ENCODE peak calls at places on chromosomes 6 and 20, in eight cellular contexts. One of them, this sample, is unnamed.

GRCh38 chr20:57675773-57676172 is 34.0 kb downstream of the PMEPA1 start:
- ATAC-seq in gastroesophageal sphincter: no peak
- ATAC-seq in CD8-positive, alpha-beta T cell: no peak
- ATAC-seq in activated CD8-positive, alpha-beta memory T cell treated with anti-CD3 and anti-CD28 coated beads, Interleukin-2, amount 10 ng/mL, durations not matched to agents 7 days and 5 days: no peak
- ATAC-seq in activated T-cell treated with anti-CD3 and anti-CD28 coated beads, Interleukin-2, amount 50 U/mL, for 72 hours: no peak
- ATAC-seq in left colon: peak
- ATAC-seq in right cardiac atrium: no peak
- ATAC-seq in T-cell: no peak
- ATAC-seq in this sample: no peak

GRCh38 chr20:50472693-50473610 is 37.2 kb upstream of the PTPN1 start:
- ATAC-seq in CD8-positive, alpha-beta T cell: no peak
- ATAC-seq in activated T-cell treated with anti-CD3 and anti-CD28 coated beads, Interleukin-2, amount 50 U/mL, for 72 hours: peak
- ATAC-seq in left colon: no peak
- ATAC-seq in T-cell: no peak
- ATAC-seq in gastroesophageal sphincter: no peak
- ATAC-seq in right cardiac atrium: no peak
- ATAC-seq in activated CD8-positive, alpha-beta memory T cell treated with anti-CD3 and anti-CD28 coated beads, Interleukin-2, amount 10 ng/mL, durations not matched to agents 7 days and 5 days: no peak
- ATAC-seq in this sample: no peak

GRCh38 chr6:136669299-136669699 is 119.1 kb upstream of the MAP7 start:
- ATAC-seq in activated CD8-positive, alpha-beta memory T cell treated with anti-CD3 and anti-CD28 coated beads, Interleukin-2, amount 10 ng/mL, durations not matched to agents 7 days and 5 days: no peak
- ATAC-seq in right cardiac atrium: no peak
- ATAC-seq in activated T-cell treated with anti-CD3 and anti-CD28 coated beads, Interleukin-2, amount 50 U/mL, for 72 hours: no peak
- ATAC-seq in gastroesophageal sphincter: no peak
- ATAC-seq in CD8-positive, alpha-beta T cell: no peak
- ATAC-seq in left colon: peak
- ATAC-seq in T-cell: no peak
- ATAC-seq in this sample: peak

GRCh38 chr6:34544776-34545471 is 11.2 kb downstream of the SPDEF start:
- ATAC-seq in gastroesophageal sphincter: no peak
- ATAC-seq in left colon: no peak
- ATAC-seq in CD8-positive, alpha-beta T cell: no peak
- ATAC-seq in activated T-cell treated with anti-CD3 and anti-CD28 coated beads, Interleukin-2, amount 50 U/mL, for 72 hours: no peak
- ATAC-seq in activated CD8-positive, alpha-beta memory T cell treated with anti-CD3 and anti-CD28 coated beads, Interleukin-2, amount 10 ng/mL, durations not matched to agents 7 days and 5 days: no peak
- ATAC-seq in T-cell: no peak
- ATAC-seq in right cardiac atrium: no peak
- ATAC-seq in this sample: no peak

GRCh38 chr6:15974817-15975216 is 154.1 kb upstream of the MYLIP start:
- ATAC-seq in CD8-positive, alpha-beta T cell: no peak
- ATAC-seq in right cardiac atrium: no peak
- ATAC-seq in left colon: no peak
- ATAC-seq in T-cell: no peak
- ATAC-seq in gastroesophageal sphincter: no peak
- ATAC-seq in activated CD8-positive, alpha-beta memory T cell treated with anti-CD3 and anti-CD28 coated beads, Interleukin-2, amount 10 ng/mL, durations not matched to agents 7 days and 5 days: no peak
- ATAC-seq in activated T-cell treated with anti-CD3 and anti-CD28 coated beads, Interleukin-2, amount 50 U/mL, for 72 hours: no peak
- ATAC-seq in this sample: no peak

GRCh38 chr6:1406306-1407058 is 17.1 kb downstream of the FOXF2 start:
- ATAC-seq in CD8-positive, alpha-beta T cell: no peak
- ATAC-seq in left colon: no peak
- ATAC-seq in T-cell: no peak
- ATAC-seq in activated T-cell treated with anti-CD3 and anti-CD28 coated beads, Interleukin-2, amount 50 U/mL, for 72 hours: no peak
- ATAC-seq in right cardiac atrium: no peak
- ATAC-seq in activated CD8-positive, alpha-beta memory T cell treated with anti-CD3 and anti-CD28 coated beads, Interleukin-2, amount 10 ng/mL, durations not matched to agents 7 days and 5 days: no peak
- ATAC-seq in gastroesophageal sphincter: no peak
- ATAC-seq in this sample: no peak

GRCh38 chr6:45001663-45002062 is 326.5 kb upstream of the RUNX2 start:
- ATAC-seq in CD8-positive, alpha-beta T cell: peak
- ATAC-seq in activated T-cell treated with anti-CD3 and anti-CD28 coated beads, Interleukin-2, amount 50 U/mL, for 72 hours: peak
- ATAC-seq in activated CD8-positive, alpha-beta memory T cell treated with anti-CD3 and anti-CD28 coated beads, Interleukin-2, amount 10 ng/mL, durations not matched to agents 7 days and 5 days: peak
- ATAC-seq in right cardiac atrium: no peak
- ATAC-seq in left colon: peak
- ATAC-seq in gastroesophageal sphincter: no peak
- ATAC-seq in T-cell: peak
- ATAC-seq in this sample: no peak

GRCh38 chr6:1513206-1513605 is 96.5 kb upstream of the FOXC1 start:
- ATAC-seq in CD8-positive, alpha-beta T cell: no peak
- ATAC-seq in T-cell: no peak
- ATAC-seq in activated CD8-positive, alpha-beta memory T cell treated with anti-CD3 and anti-CD28 coated beads, Interleukin-2, amount 10 ng/mL, durations not matched to agents 7 days and 5 days: no peak
- ATAC-seq in gastroesophageal sphincter: no peak
- ATAC-seq in left colon: no peak
- ATAC-seq in activated T-cell treated with anti-CD3 and anti-CD28 coated beads, Interleukin-2, amount 50 U/mL, for 72 hours: no peak
- ATAC-seq in right cardiac atrium: no peak
- ATAC-seq in this sample: no peak

GRCh38 chr20:53834044-53834442 is 236.4 kb downstream of the BCAS1 start:
- ATAC-seq in gastroesophageal sphincter: no peak
- ATAC-seq in right cardiac atrium: no peak
- ATAC-seq in CD8-positive, alpha-beta T cell: no peak
- ATAC-seq in left colon: no peak
- ATAC-seq in activated CD8-positive, alpha-beta memory T cell treated with anti-CD3 and anti-CD28 coated beads, Interleukin-2, amount 10 ng/mL, durations not matched to agents 7 days and 5 days: no peak
- ATAC-seq in T-cell: no peak
- ATAC-seq in activated T-cell treated with anti-CD3 and anti-CD28 coated beads, Interleukin-2, amount 50 U/mL, for 72 hours: no peak
- ATAC-seq in this sample: no peak

This sample was measured in SK-N-SH treated with all-trans-retinoic acid at 6 μM for 48 hours.